ENCODE peak calls at places on chromosomes 5 and 9, in five cellular contexts. J, U, M, O and Z are unnamed samples.

GRCh38 chr9:7234144-7234543 is 476.4 kb downstream of the KDM4C start:
- DNase-seq in J (peak; percentile 7), U (peak; percentile 22), M (peak; percentile 45), O (no peak), Z (peak; percentile 66)

GRCh38 chr9:122151267-122151828 is 8.2 kb downstream of the NDUFA8 start:
- DNase-seq in J (no peak), U (no peak), M (no peak), O (no peak), Z (no peak)

GRCh38 chr5:1246711-1247431 is 21.7 kb downstream of the SLC6A18 start:
- DNase-seq in J (peak; percentile 52), U (no peak), M (peak; percentile 79), O (no peak), Z (peak; percentile 26)

GRCh38 chr5:160129841-160130240 is 10.6 kb upstream of the PWWP2A start:
- DNase-seq in J (no peak), U (peak; percentile 9), M (no peak), O (no peak), Z (no peak)

GRCh38 chr9:133888048-133888778 is 103.9 kb downstream of the VAV2 start:
- DNase-seq in J (peak; percentile 79), U (no peak), M (peak; percentile 20), O (no peak), Z (no peak)

GRCh38 chr5:130324953-130325671 is 420.8 kb downstream of the CHSY3 start:
- DNase-seq in J (no peak), U (no peak), M (no peak), O (no peak), Z (no peak)

GRCh38 chr5:133274597-133274935 is 222.8 kb downstream of the HSPA4 start:
- DNase-seq in J (no peak), U (no peak), M (no peak), O (no peak), Z (no peak)

GRCh38 chr9:70110194-70111041 is 66.8 kb downstream of the MAMDC2 start:
- DNase-seq in J (no peak), U (peak; percentile 83), M (no peak), O (no peak), Z (no peak)

GRCh38 chr5:78953092-78953800 is 31.9 kb downstream of the ARSB start:
- DNase-seq in J (no peak), U (peak; percentile 19), M (no peak), O (no peak), Z (no peak)

GRCh38 chr5:77960863-77961396 is 184.8 kb upstream of the TBCA start:
- DNase-seq in J (no peak), U (no peak), M (no peak), O (no peak), Z (no peak)

GRCh38 chr9:126623667-126624452 is 10.1 kb downstream of the LMX1B start:
- DNase-seq in J (no peak), U (no peak), M (no peak), O (no peak), Z (no peak)

GRCh38 chr9:105835721-105836120 is 141.4 kb downstream of the TMEM38B start:
- DNase-seq in J (no peak), U (peak; percentile 5), M (no peak), O (no peak), Z (no peak)

GRCh38 chr5:54669285-54669684 is 151.7 kb downstream of the SNX18 start:
- DNase-seq in J (no peak), U (peak; percentile 84), M (no peak), O (no peak), Z (no peak)

GRCh38 chr9:109986423-109987055 is 206.5 kb downstream of the PALM2AKAP2 start:
- DNase-seq in J (no peak), U (peak; percentile 93), M (no peak), O (no peak), Z (peak; percentile 38)

GRCh38 chr5:123125953-123126352 is 36.9 kb downstream of the PRDM6 start:
- DNase-seq in J (no peak), U (peak; percentile 77), M (no peak), O (no peak), Z (no peak)

GRCh38 chr5:150412319-150413175 is at the start of gene CD74:
- DNase-seq in J (peak; percentile 53), U (peak; percentile 20), M (no peak), O (peak; percentile 97), Z (no peak)

GRCh38 chr5:150036513-150036912 is 36.0 kb downstream of the HMGXB3 start:
- DNase-seq in J (no peak), U (peak; percentile 99), M (no peak), O (no peak), Z (peak; percentile 58)

GRCh38 chr9:136850866-136851775 is 1.0 kb upstream of the MAMDC4 start:
- DNase-seq in J (no peak), U (no peak), M (no peak), O (no peak), Z (no peak)

GRCh38 chr5:14153932-14154646 is 10.9 kb downstream of the TRIO start:
- DNase-seq in J (no peak), U (peak; percentile 83), M (no peak), O (no peak), Z (no peak)

GRCh38 chr5:116771466-116772151 is 197.0 kb upstream of the SEMA6A start:
- DNase-seq in J (no peak), U (no peak), M (no peak), O (no peak), Z (no peak)

GRCh38 chr5:149389552-149390495 is 10.7 kb upstream of the IL17B start:
- DNase-seq in J (no peak), U (no peak), M (no peak), O (no peak), Z (no peak)

GRCh38 chr9:97786341-97786740 is 66.7 kb upstream of the FOXE1 start:
- DNase-seq in J (no peak), U (peak; percentile 55), M (no peak), O (no peak), Z (peak; percentile 35)

GRCh38 chr9:86043586-86043985 is 55.8 kb downstream of the GOLM1 start:
- DNase-seq in J (no peak), U (no peak), M (no peak), O (no peak), Z (no peak)

GRCh38 chr9:86040281-86041155 is 58.8 kb downstream of the GOLM1 start:
- DNase-seq in J (no peak), U (no peak), M (no peak), O (no peak), Z (no peak)

GRCh38 chr9:86043999-86044398 is 55.4 kb downstream of the GOLM1 start:
- DNase-seq in J (no peak), U (no peak), M (no peak), O (no peak), Z (no peak)

GRCh38 chr9:86042226-86042625 is 57.1 kb downstream of the GOLM1 start:
- DNase-seq in J (no peak), U (no peak), M (no peak), O (no peak), Z (no peak)

GRCh38 chr9:86041331-86041741 is 58.0 kb downstream of the GOLM1 start:
- DNase-seq in J (no peak), U (peak; percentile 61), M (no peak), O (no peak), Z (no peak)
- TF ChIP-seq RCOR1 in J (no peak), U (no peak), M (no peak), O (no peak), Z (no peak)

DNA sequence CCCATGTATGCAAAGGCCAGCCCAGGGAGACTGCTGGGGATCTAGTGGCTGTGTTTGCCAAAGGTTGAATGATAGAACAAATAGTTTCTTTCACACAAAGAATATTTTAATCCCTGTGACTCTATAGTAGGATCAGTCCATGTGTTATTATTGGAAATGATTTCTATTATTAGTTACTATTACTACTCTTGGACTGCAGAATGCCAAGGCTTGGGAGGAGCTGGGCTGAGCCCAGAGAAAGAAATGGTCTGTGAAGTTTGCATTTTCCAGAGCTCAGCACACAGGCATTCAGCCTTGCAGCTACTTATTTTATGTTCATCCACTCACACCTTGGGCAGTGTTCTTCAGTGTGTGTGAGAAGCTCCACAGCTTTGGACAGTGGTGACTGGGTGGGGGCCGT is 583.1 kb downstream of the CCDC171 start:
- DNase-seq in J (no peak), U (no peak), M (no peak), O (no peak), Z (no peak)
- TF ChIP-seq RCOR1 in J (no peak), U (no peak), M (no peak), O (no peak), Z (no peak)

GRCh38 chr5:68245325-68245724 is 29.8 kb downstream of the PIK3R1 start:
- DNase-seq in J (no peak), U (peak; percentile 43), M (no peak), O (no peak), Z (no peak)
- TF ChIP-seq RCOR1 in J (no peak), U (no peak), M (no peak), O (no peak), Z (no peak)

GRCh38 chr5:36070687-36071571 is 4.2 kb upstream of the UGT3A2 start:
- DNase-seq in J (no peak), U (no peak), M (no peak), O (no peak), Z (no peak)
- TF ChIP-seq RCOR1 in J (no peak), U (no peak), M (no peak), O (no peak), Z (no peak)

GRCh38 chr5:109756543-109757186 is 66.9 kb downstream of the MAN2A1 start:
- DNase-seq in J (no peak), U (no peak), M (no peak), O (no peak), Z (no peak)
- TF ChIP-seq RCOR1 in J (no peak), U (no peak), M (no peak), O (no peak), Z (no peak)

GRCh38 chr9:113521693-113522260 is 58.2 kb downstream of the RGS3 start:
- DNase-seq in J (no peak), U (no peak), M (no peak), O (no peak), Z (no peak)

GRCh38 chr9:113520109-113520642 is 56.6 kb downstream of the RGS3 start:
- DNase-seq in J (no peak), U (peak; percentile 20), M (no peak), O (peak; percentile 82), Z (peak; percentile 89)

GRCh38 chr9:113516840-113517577 is 53.5 kb downstream of the RGS3 start:
- DNase-seq in J (no peak), U (peak; percentile 39), M (no peak), O (peak; percentile 98), Z (no peak)

GRCh38 chr9:113522419-113522818 is 58.9 kb downstream of the RGS3 start:
- DNase-seq in J (no peak), U (no peak), M (no peak), O (no peak), Z (no peak)

DNA sequence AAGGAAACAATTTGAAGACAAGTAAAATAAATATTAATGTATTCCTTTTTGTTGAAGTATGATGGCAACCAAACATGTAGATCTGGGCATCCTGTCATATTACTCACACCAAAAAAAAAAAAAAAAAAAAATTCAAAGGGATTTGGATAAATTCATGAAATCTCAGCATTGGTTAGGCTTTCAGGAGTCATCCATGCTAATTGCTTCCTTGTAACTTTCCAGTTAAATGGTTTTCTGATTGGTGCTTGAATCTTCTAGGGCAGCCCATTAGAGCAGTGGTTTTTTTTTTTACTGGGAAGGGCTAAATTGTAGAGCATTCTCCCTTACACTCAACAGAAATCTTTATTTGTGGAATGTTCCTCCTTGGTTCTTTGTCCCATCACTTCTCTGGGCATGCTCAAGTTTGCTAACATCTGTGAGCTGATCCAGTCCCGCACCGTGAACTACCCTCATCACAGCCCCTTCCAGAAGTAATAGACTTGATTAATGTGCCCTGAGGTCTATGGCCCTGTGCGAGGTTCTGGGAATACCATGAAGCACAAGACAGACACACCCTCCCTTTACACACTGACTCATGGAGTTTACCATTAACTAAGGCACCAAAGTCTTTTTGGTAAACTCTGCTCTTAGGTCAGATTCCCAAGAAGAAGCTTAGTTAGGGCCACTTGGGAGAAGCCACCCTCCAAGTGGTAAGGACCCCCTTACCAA is 56.0 kb downstream of the RGS3 start:
- DNase-seq in J (no peak), U (peak; percentile 29), M (no peak), O (no peak), Z (peak; percentile 73)
- TF ChIP-seq RCOR1 in J (no peak), U (no peak), M (no peak), O (no peak), Z (no peak)